ENCODE peak calls at places on chromosomes 5 and 9, in ten cellular contexts. Z, X, A, F, W, T, R, E, C and S are unnamed samples.

GRCh38 chr5:168023190-168023589 is 268.3 kb upstream of the WWC1 start:
- DNase-seq in Z (no peak), X (no peak), A (no peak), F (no peak), W (no peak), T (no peak), R (no peak), E (no peak), C (no peak), S (no peak)

GRCh38 chr5:151184316-151185042 is 26.9 kb upstream of the ANXA6 start:
- DNase-seq in Z (no peak), X (no peak), A (no peak), F (no peak), W (no peak), T (no peak), R (no peak), E (no peak), C (no peak), S (no peak)

GRCh38 chr5:32261198-32261597 is 51.5 kb downstream of the MTMR12 start:
- DNase-seq in Z (no peak), X (no peak), A (no peak), F (no peak), W (no peak), T (no peak), R (no peak), E (no peak), C (peak; percentile 10), S (no peak)

GRCh38 chr9:33946779-33947535 is 101.7 kb downstream of the UBAP2 start:
- DNase-seq in Z (no peak), X (no peak), A (peak; percentile 91), F (no peak), W (no peak), T (peak; percentile 72), R (no peak), E (peak; percentile 96), C (peak; percentile 96), S (no peak)

GRCh38 chr9:114925672-114926071 is 4.7 kb downstream of the TNFSF8 start:
- DNase-seq in Z (no peak), X (no peak), A (no peak), F (no peak), W (no peak), T (no peak), R (no peak), E (no peak), C (no peak), S (no peak)

GRCh38 chr9:134677743-134678142 is 36.1 kb downstream of the COL5A1 start:
- DNase-seq in Z (no peak), X (no peak), A (no peak), F (no peak), W (no peak), T (no peak), R (no peak), E (no peak), C (no peak), S (no peak)

GRCh38 chr5:171365351-171365750 is 22.3 kb upstream of the NPM1 start:
- DNase-seq in Z (no peak), X (peak; percentile 16), A (peak; percentile 18), F (no peak), W (no peak), T (no peak), R (no peak), E (no peak), C (peak; percentile 66), S (no peak)

GRCh38 chr9:110700953-110701352 is 32.4 kb downstream of the MUSK start:
- DNase-seq in Z (no peak), X (no peak), A (peak; percentile 14), F (no peak), W (no peak), T (peak; percentile 43), R (no peak), E (no peak), C (peak; percentile 46), S (no peak)

GRCh38 chr9:101727621-101728524 is 10.6 kb downstream of the GRIN3A start:
- DNase-seq in Z (no peak), X (peak; percentile 13), A (peak; percentile 26), F (peak; percentile 43), W (no peak), T (no peak), R (peak; percentile 18), E (peak; percentile 11), C (peak; percentile 45), S (no peak)

GRCh38 chr9:125043631-125044030 is 99.7 kb downstream of the SCAI start:
- DNase-seq in Z (no peak), X (no peak), A (no peak), F (no peak), W (no peak), T (no peak), R (no peak), E (no peak), C (no peak), S (no peak)

GRCh38 chr9:129310666-129311350 is 132.7 kb upstream of the IER5L start:
- DNase-seq in Z (no peak), X (no peak), A (no peak), F (no peak), W (no peak), T (peak; percentile 49), R (no peak), E (no peak), C (no peak), S (no peak)

GRCh38 chr9:128113526-128114325 is 13.8 kb downstream of the PTGES2 start:
- DNase-seq in Z (no peak), X (no peak), A (no peak), F (no peak), W (no peak), T (no peak), R (no peak), E (no peak), C (no peak), S (no peak)

GRCh38 chr5:5146530-5147160 is 6.5 kb downstream of the ADAMTS16 start:
- DNase-seq in Z (no peak), X (no peak), A (no peak), F (no peak), W (no peak), T (no peak), R (no peak), E (no peak), C (peak; percentile 29), S (no peak)

GRCh38 chr9:137545123-137545522 is 5.1 kb downstream of the PNPLA7 start:
- DNase-seq in Z (no peak), X (no peak), A (peak; percentile 81), F (no peak), W (no peak), T (no peak), R (no peak), E (no peak), C (no peak), S (no peak)

GRCh38 chr5:50866415-50866814 is 200.0 kb downstream of the PARP8 start:
- DNase-seq in Z (no peak), X (no peak), A (no peak), F (no peak), W (no peak), T (no peak), R (no peak), E (no peak), C (no peak), S (no peak)